ENCODE peak calls at places on chromosome 14, in ten cellular contexts. D, H, U, I, Z, B, K, A, V and M are unnamed samples.

GRCh38 chr14:59754256-59754655 is 116.3 kb downstream of the RTN1 start:
- DNase-seq in B (no peak), D (no peak), A (no peak), K (no peak), I (no peak), H (no peak), U (no peak), Z (no peak), V (no peak), M (no peak)

GRCh38 chr14:104388631-104389325 is 190.8 kb upstream of the C14orf180 start:
- DNase-seq in Z (no peak), V (no peak), D (no peak), K (peak; percentile 5), U (peak; percentile 60), B (peak; percentile 42), A (no peak), I (no peak), H (peak; percentile 53), M (no peak)

GRCh38 chr14:61934385-61934784 is 172.2 kb downstream of the SNAPC1 start:
- DNase-seq in V (no peak), K (no peak), H (no peak), I (no peak), B (no peak), A (no peak), Z (no peak), U (no peak), D (no peak), M (no peak)

GRCh38 chr14:104548802-104549535 is 30.6 kb upstream of the C14orf180 start:
- DNase-seq in V (no peak), U (peak; percentile 21), H (peak; percentile 49), A (no peak), I (no peak), K (no peak), B (peak; percentile 32), Z (no peak), D (no peak), M (no peak)

GRCh38 chr14:55843718-55844403 is 263.9 kb downstream of the KTN1 start:
- DNase-seq in B (no peak), D (no peak), V (no peak), K (no peak), I (no peak), A (no peak), H (no peak), Z (no peak), U (no peak), M (no peak)

GRCh38 chr14:96059519-96060135 is 20.5 kb downstream of the C14orf132 start:
- DNase-seq in A (no peak), D (no peak), Z (peak; percentile 51), I (no peak), H (peak; percentile 44), V (no peak), U (no peak), B (no peak), K (no peak), M (no peak)

GRCh38 chr14:58731465-58732330 is 93.9 kb downstream of the DACT1 start:
- DNase-seq in B (no peak), K (no peak), A (no peak), V (no peak), Z (no peak), I (no peak), H (no peak), D (peak; percentile 96), U (no peak), M (no peak)

GRCh38 chr14:75068294-75069020 is 984 bp upstream of the ZC2HC1C start:
- DNase-seq in I (no peak), U (no peak), V (no peak), A (no peak), D (no peak), B (no peak), H (no peak), K (no peak), Z (no peak), M (no peak)

DNA sequence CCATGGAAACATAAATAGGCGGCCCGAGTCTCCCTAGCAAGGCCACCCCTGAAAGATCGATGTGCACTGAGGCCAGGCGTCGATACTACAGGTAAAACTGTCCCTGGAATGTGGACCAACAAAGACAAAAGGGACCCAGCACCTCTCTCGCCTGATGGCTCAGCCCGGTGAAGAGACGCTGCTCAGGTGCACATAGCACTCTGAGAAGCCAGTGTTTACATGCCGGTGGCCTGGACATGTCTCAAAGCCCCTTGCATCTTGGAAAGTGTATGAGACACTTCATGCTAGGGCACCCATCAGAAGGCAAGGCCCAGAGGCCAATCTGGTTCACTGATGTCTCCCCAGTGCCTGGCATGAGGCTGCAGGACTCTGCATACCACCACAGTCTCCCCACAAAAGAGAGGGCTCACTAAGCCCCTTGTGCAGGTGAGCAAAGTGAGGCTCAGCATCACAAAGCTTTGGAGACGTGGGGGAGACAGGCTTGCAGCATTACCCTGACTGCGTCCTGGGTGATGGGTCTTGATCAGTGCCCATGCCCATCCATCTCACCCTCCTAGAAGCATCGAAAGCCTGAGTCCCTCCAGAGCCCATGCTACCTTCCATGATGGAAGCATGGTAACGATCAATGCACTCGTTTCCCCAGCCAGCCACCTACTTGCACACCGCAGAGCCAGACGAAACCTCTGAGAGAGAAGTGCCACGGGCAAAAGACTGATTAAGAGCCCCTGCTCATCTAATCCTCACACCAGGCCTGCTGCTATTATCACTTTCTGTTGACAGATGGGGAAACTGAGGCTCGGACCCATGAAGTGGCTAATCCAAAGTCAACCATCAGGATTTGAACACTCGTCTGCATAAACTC is 16.1 kb downstream of the BCL11B start:
- DNase-seq in B (no peak), A (no peak), D (no peak), H (no peak), K (no peak), I (no peak), U (no peak), Z (peak; percentile 33), V (no peak), M (no peak)
- H3K27me3 ChIP-seq in B (peaks cover 2% of the 10 kb centered on the region), A (no peaks in the 10 kb centered on the region), D (no peaks in the 10 kb centered on the region), H (no peaks in the 10 kb centered on the region), K (no peaks in the 10 kb centered on the region), I (no peaks in the 10 kb centered on the region), U (no peaks in the 10 kb centered on the region), Z (peaks cover 64% of the 10 kb centered on the region), V (peaks cover 79% of the 10 kb centered on the region), M (no peaks in the 10 kb centered on the region)

GRCh38 chr14:91694643-91695042 is 37.2 kb downstream of the CATSPERB start:
- DNase-seq in V (no peak), A (no peak), Z (no peak), K (no peak), D (no peak), H (no peak), U (no peak), I (no peak), B (no peak), M (no peak)

GRCh38 chr14:91693342-91693741 is 38.5 kb downstream of the CATSPERB start:
- DNase-seq in H (no peak), I (no peak), B (no peak), D (no peak), U (no peak), Z (no peak), V (no peak), K (no peak), A (no peak), M (no peak)

GRCh38 chr14:91692075-91692474 is 39.8 kb downstream of the CATSPERB start:
- DNase-seq in H (no peak), U (no peak), A (no peak), Z (no peak), B (no peak), V (no peak), K (no peak), I (no peak), D (no peak), M (no peak)

GRCh38 chr14:91685600-91685999 is 46.3 kb downstream of the CATSPERB start:
- DNase-seq in I (no peak), A (no peak), K (no peak), D (no peak), V (no peak), Z (no peak), B (no peak), H (no peak), U (no peak), M (no peak)

DNA sequence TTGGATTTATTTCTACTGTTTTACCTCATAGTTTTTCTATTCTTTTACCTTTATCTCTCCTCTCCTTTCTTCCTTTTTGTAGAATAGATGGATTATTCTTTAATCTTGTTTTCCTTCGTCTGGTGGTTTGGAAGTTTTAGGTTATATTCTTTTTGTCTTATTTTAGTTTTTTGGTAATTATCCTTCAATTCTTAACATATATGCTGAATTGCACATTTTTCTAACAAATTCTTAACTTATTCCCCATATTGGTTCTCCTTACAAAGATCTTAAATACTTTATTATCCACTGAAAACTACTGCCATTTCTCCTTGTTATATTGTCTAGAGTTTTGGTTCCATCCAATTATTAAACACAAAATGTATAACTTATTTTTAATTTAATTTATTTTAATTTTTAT is 42.3 kb downstream of the CATSPERB start:
- DNase-seq in I (no peak), A (no peak), H (no peak), V (no peak), B (no peak), Z (no peak), D (no peak), K (no peak), U (no peak), M (no peak)
- H3K27me3 ChIP-seq in I (no peaks in the 10 kb centered on the region), A (no peaks in the 10 kb centered on the region), H (no peaks in the 10 kb centered on the region), V (no peaks in the 10 kb centered on the region), B (no peaks in the 10 kb centered on the region), Z (no peaks in the 10 kb centered on the region), D (no peaks in the 10 kb centered on the region), K (no peaks in the 10 kb centered on the region), U (no peaks in the 10 kb centered on the region), M (no peaks in the 10 kb centered on the region)

GRCh38 chr14:69571879-69572633 is 2.6 kb downstream of the CCDC177 start:
- DNase-seq in Z (no peak), D (no peak), V (no peak), I (no peak), U (no peak), A (no peak), K (peak; percentile 52), H (no peak), B (no peak), M (no peak)

GRCh38 chr14:69570836-69571330 is 3.8 kb downstream of the CCDC177 start:
- DNase-seq in H (no peak), U (no peak), B (no peak), Z (no peak), K (no peak), I (no peak), A (no peak), D (no peak), V (no peak), M (no peak)

GRCh38 chr14:69572634-69573135 is 2.0 kb downstream of the CCDC177 start:
- DNase-seq in K (no peak), U (no peak), V (no peak), H (no peak), B (no peak), I (no peak), A (no peak), D (no peak), Z (no peak), M (no peak)

GRCh38 chr14:69569859-69570258 is 4.8 kb downstream of the CCDC177 start:
- DNase-seq in I (no peak), A (no peak), B (no peak), D (no peak), H (no peak), V (no peak), Z (no peak), K (no peak), U (no peak), M (no peak)

DNA sequence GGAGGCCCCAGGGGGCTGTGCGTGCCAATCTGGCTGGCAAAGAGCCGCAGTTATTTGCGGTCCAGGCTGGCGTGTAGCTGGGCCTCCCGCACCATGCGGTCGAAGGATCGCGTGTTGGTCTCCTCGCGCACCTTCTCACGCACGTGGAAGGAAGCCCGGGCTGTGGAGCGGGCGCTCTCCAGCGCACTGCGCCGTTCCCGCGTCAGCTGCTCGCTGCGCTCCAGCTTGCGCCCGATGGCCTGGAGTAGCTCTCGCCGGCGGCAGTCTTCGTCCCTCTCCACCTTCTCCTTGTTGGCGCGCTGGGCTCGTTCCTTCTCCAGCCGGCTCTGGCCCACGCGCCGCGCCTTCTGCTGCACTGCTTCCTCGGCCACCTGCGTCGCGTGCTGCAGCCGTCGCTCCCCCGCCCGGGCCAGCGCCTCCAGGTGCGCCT is 3.2 kb downstream of the CCDC177 start:
- DNase-seq in D (no peak), I (no peak), V (no peak), Z (no peak), A (no peak), B (no peak), U (no peak), K (no peak), H (no peak), M (no peak)
- H3K27me3 ChIP-seq in D (peaks cover 23% of the 10 kb centered on the region), I (peaks cover 13% of the 10 kb centered on the region), V (peaks cover 99% of the 10 kb centered on the region), Z (peaks cover 95% of the 10 kb centered on the region), A (peaks cover 6% of the 10 kb centered on the region), B (peaks cover 24% of the 10 kb centered on the region), U (peaks cover 37% of the 10 kb centered on the region), K (no peaks in the 10 kb centered on the region), H (peaks cover 25% of the 10 kb centered on the region), M (peaks cover 14% of the 10 kb centered on the region)

DNA sequence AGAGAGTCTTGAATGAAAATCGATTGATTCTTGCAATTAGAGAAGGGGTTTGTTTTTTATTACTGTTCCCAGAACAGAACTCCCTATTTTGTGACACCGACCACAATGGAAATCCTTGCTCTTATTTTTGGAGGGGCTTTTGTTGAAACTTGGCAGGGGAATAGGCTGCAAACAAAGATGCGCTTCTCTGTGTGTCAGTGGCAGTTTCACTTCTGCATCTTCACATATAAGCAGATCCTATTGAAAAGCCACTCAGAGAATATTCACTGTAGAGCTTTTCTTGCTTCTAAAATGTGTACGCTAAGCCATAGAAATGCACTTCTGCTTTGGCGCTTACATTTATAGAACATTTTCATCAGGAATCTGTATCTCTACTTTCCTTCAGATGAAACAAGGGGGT is 1822.4 kb upstream of the SEL1L start:
- DNase-seq in A (no peak), I (no peak), H (no peak), K (no peak), B (no peak), D (no peak), U (no peak), Z (no peak), V (no peak), M (no peak)
- H3K27me3 ChIP-seq in A (no peaks in the 10 kb centered on the region), I (no peaks in the 10 kb centered on the region), H (no peaks in the 10 kb centered on the region), K (no peaks in the 10 kb centered on the region), B (no peaks in the 10 kb centered on the region), D (no peaks in the 10 kb centered on the region), U (no peaks in the 10 kb centered on the region), Z (no peaks in the 10 kb centered on the region), V (no peaks in the 10 kb centered on the region), M (no peaks in the 10 kb centered on the region)